ENCODE peak calls at places on chromosomes 11 and 22, in four cellular contexts. U, R, C and W are unnamed samples.

GRCh38 chr11:22792497-22792896 is 37.1 kb downstream of the SVIP start:
- DNase-seq in U (no peak), R (peak; percentile 94), C (peak; percentile 21), W (peak; percentile 83)

GRCh38 chr11:31295308-31295707 is 74.2 kb downstream of the DCDC1 start:
- DNase-seq in U (no peak), R (no peak), C (no peak), W (no peak)

GRCh38 chr11:113992459-113993105 is 17.7 kb downstream of the HTR3A start:
- DNase-seq in U (no peak), R (no peak), C (no peak), W (no peak)

GRCh38 chr22:37607010-37607911 is 1.4 kb upstream of the GGA1 start:
- DNase-seq in U (peak; percentile 92), R (peak; percentile 77), C (peak; percentile 74), W (peak; percentile 83)

GRCh38 chr11:126496576-126497403 is 141.3 kb downstream of the ST3GAL4 start:
- DNase-seq in U (no peak), R (no peak), C (no peak), W (no peak)

GRCh38 chr11:59062602-59063529 is 23.2 kb upstream of the GLYATL1B start:
- DNase-seq in U (no peak), R (no peak), C (no peak), W (no peak)

GRCh38 chr11:10017050-10017449 is 277.0 kb downstream of the SBF2 start:
- DNase-seq in U (no peak), R (no peak), C (no peak), W (no peak)

GRCh38 chr11:44950625-44951472 is at the start of gene TP53I11:
- DNase-seq in U (no peak), R (no peak), C (peak; percentile 92), W (peak; percentile 48)

DNA sequence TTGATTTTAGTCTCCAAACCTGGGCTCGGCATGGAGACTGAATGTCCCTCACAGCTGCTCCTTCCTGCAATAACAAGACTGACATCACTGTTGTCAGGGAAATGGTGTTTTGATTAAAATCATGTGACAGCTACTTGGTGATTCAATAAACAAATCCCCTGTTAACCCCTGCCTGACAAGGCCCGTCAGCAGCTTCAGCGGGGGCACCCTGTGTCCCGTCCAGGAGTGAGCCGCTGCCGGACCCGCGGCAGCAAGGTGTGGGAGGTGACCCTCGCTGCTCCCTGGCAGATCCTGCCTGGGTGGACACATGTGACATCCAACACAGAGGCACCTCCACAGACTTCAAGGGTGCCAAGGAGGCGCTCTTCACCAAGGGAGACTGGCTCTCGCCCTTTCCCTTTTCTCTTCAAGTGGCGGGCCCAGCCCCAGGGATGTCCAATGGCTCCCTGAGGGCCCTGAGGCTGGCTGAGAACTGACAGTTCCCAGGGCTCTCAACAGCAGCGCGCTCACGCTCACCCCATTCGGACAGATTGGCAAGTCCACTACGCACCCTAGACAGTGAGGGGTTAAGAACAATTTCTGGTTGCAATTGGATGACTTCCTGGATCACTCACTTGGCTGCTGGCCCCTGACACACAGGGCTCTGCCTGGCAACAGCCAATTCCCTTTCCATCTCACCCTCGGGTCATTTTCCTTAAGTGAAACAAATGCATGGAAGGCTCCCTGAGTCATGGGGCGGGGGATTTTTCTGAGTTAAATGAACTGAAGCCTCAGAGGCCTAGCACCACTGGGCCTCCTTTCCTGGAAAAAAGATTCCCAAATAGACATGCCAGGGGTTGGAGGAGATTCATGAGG is 30.7 kb downstream of the PPP2R1B start:
- DNase-seq in U (no peak), R (no peak), C (no peak), W (no peak)
- TF ChIP-seq FOSL1 in U (no peak), R (no peak), C (no peak), W (no peak)

DNA sequence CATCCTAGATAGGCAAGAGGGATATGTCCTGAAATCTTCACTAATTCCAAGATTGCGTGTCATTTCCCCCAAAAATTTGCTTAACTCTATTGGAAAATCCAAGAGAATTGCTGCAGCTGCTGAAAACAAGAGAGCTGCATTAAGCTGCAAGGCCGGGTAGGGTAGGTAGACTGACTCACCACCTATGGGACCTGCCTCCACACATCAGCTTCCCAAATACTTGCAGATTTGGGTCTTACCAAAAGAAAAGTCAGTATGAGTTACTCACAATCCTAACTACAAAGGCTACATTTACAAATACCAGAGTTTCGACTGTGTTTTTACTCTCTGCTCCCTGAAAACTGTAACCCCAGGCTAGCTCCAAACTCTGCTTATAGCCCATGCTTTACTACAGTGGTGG is 142.5 kb upstream of the TEAD1 start:
- DNase-seq in U (no peak), R (no peak), C (no peak), W (no peak)
- TF ChIP-seq CTCF in U (no peak), R (no peak), C (no peak), W (no peak)

DNA sequence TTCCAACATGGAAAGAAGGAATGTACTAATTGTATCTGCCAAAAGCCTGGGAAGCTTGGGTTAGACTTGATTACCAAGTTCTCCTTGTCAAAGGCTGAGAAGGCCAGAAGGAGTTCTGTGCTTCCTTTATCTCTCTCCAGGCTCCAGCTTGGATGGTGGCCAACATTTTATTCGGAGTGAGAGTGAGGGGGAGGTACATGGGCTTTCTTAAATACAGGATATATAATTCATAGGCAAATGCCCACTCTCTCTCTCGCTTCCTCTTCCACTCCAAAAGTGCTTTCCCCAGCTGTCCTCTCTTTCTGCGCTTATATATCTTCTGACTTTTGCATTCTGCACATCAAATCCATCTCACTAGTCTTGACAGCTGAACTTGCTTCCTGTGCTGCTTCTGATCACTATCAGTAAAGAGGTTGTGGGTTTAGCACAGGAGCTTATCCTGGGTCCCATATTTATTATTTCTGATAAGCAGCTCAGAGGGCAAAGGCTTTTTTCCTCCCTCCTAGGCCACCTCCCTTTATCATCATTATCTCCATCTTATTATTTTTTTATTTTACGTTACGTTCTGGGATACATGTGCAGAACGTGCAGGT is 125.4 kb upstream of the ARHGAP20 start:
- DNase-seq in U (no peak), R (no peak), C (no peak), W (no peak)
- TF ChIP-seq FOSL1 in U (no peak), R (no peak), C (no peak), W (no peak)

GRCh38 chr11:67372232-67372992 is 986 bp downstream of the CLCF1 start:
- DNase-seq in U (no peak), R (no peak), C (peak; percentile 88), W (no peak)

GRCh38 chr11:67372993-67373915 is at the start of gene CLCF1:
- DNase-seq in U (no peak), R (no peak), C (peak; percentile 89), W (no peak)

GRCh38 chr11:67371199-67371548 is 2.2 kb downstream of the CLCF1 start:
- DNase-seq in U (no peak), R (no peak), C (no peak), W (no peak)

GRCh38 chr11:67370351-67371076 is 2.9 kb downstream of the CLCF1 start:
- DNase-seq in U (no peak), R (no peak), C (no peak), W (no peak)

DNA sequence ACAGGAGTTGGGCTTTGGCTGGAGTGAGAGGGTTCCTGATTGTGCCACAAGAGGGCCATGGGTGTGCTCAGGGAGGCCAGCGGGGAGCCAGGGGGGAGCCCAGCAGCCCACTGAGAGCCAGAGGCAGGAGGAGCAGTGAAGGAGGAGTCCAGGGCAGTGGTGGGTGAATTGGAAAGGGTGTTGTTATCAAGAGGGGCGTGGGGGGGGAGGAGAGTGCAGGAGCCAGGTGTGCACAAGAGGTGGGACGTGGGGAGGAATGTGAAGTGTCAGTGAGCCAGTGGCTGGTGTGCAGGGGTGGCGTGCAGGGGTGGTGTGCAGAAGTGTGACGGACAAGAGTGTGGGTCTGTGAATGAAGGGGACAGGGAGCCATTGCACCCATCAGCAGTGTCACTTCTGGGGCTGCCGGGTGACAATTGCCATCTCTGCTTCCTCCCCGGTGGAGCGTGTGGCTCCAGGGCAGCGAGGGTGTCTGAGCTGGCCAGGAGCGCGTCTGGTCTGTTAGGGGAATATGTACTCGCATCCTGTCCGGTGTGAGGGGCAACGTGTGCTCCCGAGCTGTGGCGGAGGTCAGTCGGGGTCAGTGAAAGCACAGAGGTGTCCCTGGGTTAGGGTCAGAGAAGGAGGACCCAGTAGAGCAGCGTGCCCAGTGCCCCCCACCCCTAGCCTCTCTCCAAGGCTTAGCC is 1.7 kb downstream of the CLCF1 start:
- DNase-seq in U (no peak), R (peak; percentile 34), C (peak; percentile 58), W (no peak)
- TF ChIP-seq CTCF in U (peak; percentile 59), R (peak; percentile 50), C (peak; percentile 48), W (peak; percentile 63)

DNA sequence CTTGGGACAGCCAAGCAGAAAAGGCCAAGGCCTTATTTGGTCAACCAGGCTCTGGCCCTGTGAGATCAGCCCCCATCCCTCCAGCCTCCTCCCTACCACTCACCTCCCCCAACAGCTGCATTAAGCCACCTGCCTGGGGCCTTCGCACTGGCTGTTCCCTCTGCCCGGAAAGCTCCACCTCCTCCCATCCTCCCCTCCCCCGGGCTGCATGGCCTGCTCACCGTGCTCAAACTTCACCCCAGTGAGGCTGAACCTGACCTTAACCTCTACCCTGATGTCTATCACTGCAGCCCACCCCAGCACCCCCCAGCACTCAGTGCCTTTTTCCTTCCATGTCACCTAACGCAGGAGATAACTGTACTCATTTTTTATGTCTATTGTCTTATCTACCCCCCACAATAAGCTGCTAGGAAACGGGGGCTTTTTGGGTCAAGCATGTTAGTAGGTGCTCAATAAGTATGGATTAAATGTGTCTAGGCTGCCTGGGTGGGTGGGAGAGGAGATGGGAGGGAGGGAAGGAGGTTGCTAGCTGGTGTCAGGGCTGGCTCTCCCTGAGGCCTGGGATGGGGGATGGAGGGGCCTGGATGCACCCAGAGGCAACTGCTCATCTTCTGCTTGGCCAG is 912 bp downstream of the PTPRCAP start:
- DNase-seq in U (peak; percentile 69), R (no peak), C (peak; percentile 56), W (no peak)
- TF ChIP-seq FOSL1 in U (no peak), R (no peak), C (no peak), W (no peak)

DNA sequence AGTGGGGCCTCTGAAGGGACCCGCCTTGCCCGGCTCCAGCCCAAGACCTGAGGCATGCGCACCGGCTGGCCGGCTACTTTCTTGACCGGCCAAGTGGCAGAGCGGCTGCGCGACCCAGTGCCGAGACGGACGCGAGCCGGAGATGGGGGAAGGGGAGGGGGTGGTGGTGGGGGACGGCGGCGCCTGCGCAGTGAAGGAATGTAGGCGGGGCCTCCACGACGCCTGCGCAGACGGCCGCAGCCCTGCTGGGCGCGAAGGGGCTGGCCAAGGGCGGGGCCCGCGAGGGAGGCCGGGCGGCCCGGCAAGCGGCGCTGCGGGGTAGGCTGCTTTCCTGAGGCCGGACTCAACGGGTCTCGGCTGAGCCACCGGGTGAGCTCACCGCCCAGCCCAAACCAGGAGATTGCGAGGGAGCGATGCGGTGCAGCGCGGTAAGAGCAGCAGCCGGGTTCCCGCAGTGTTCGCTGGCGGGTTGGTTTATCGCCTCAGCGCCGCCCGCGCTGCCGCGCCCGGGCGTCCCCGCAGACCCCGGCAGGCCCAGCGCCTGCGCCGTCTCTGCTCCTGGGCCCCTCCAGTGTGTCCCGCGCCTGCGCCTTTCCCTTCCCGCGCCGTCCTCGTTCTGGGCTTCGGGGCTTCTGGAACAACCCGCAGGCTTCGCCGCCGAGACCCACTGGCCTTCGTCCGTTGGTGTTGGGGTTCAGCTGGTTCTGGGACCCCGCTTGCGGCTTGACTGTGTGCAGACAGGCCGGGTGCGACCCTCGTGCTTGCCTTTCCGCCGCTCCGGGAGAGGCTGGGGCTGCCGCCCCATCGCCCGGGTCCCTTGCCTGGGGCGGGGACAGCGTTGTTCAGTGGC is at the start of gene SPECC1L:
- DNase-seq in U (peak; percentile 84), R (peak; percentile 79), C (peak; percentile 91), W (peak; percentile 84)
- TF ChIP-seq CTCF in U (no peak), R (peak; percentile 38), C (peak; percentile 16), W (no peak)

GRCh38 chr11:12900496-12900895 is 108.6 kb upstream of the RASSF10 start:
- DNase-seq in U (no peak), R (peak; percentile 40), C (no peak), W (no peak)
- TF ChIP-seq FOSL1 in U (no peak), R (no peak), C (no peak), W (no peak)